ENCODE peak calls at places on chromosomes 4 and X, in six cellular contexts. P is H9, B is mesenchymal stem cell, S is neuronal stem cell, T is mesendoderm, Z is H1. L is an unnamed sample.

GRCh38 chr4:165368567-165368966 is 10.2 kb upstream of the CPE start:
- DNase-seq in T (no peak), B (no peak), Z (no peak), P (no peak), S (no peak), L (no peak)

GRCh38 chr4:135240796-135241195 is 1039.2 kb upstream of the PABPC4L start:
- DNase-seq in B (no peak), Z (no peak), P (no peak), T (peak), S (no peak), L (peak)

GRCh38 chr4:94451669-94452475 is at the start of gene PDLIM5:
- DNase-seq in B (peak), Z (peak), P (peak), S (peak), T (peak), L (peak)

GRCh38 chr4:80361329-80361900 is 25.9 kb downstream of the CFAP299 start:
- DNase-seq in T (peak), B (peak), S (no peak), Z (no peak), P (no peak), L (peak)

GRCh38 chrX:103685396-103685795 is 1.1 kb downstream of the MORF4L2 start:
- DNase-seq in P (no peak), B (peak), T (no peak), Z (no peak), S (no peak), L (no peak)

GRCh38 chr4:47061435-47061834 is 30.1 kb downstream of the GABRB1 start:
- DNase-seq in B (peak), P (no peak), S (no peak), Z (no peak), T (no peak), L (peak)

GRCh38 chr4:125796138-125796537 is 481.4 kb downstream of the FAT4 start:
- DNase-seq in Z (no peak), S (no peak), T (no peak), B (no peak), P (no peak), L (no peak)

GRCh38 chr4:118141240-118141639 is 107.0 kb downstream of the NDST3 start:
- DNase-seq in P (no peak), Z (no peak), S (no peak), T (peak), B (no peak), L (no peak)

GRCh38 chr4:18039113-18039512 is 17.6 kb upstream of the LCORL start:
- DNase-seq in T (no peak), P (no peak), B (no peak), Z (no peak), S (no peak), L (peak)

GRCh38 chr4:138078751-138079150 is 163.4 kb downstream of the SLC7A11 start:
- DNase-seq in P (no peak), Z (no peak), S (no peak), B (no peak), T (no peak), L (no peak)

GRCh38 chr4:153143527-153144348 is 60.5 kb upstream of the TRIM2 start:
- DNase-seq in Z (no peak), B (peak), P (no peak), T (peak), S (no peak), L (peak)

GRCh38 chrX:154378059-154378798 is 866 bp upstream of the EMD start:
- DNase-seq in P (peak), B (no peak), T (no peak), S (no peak), Z (no peak), L (peak)

GRCh38 chr4:32172761-32173160 is 1452.6 kb downstream of the PCDH7 start:
- DNase-seq in Z (no peak), B (no peak), T (no peak), S (no peak), P (no peak), L (peak)

GRCh38 chrX:29617276-29617675 is 598.1 kb upstream of the MAGEB2 start:
- DNase-seq in Z (no peak), S (no peak), T (no peak), B (peak), P (no peak), L (peak)

GRCh38 chr4:176540814-176541213 is 221.0 kb downstream of the SPCS3 start:
- DNase-seq in B (no peak), S (no peak), Z (no peak), T (no peak), P (no peak), L (no peak)

GRCh38 chr4:165493359-165493758 is 114.6 kb downstream of the CPE start:
- DNase-seq in S (peak), P (peak), T (peak), B (peak), Z (peak), L (peak)

GRCh38 chr4:167428172-167428571 is 193.9 kb upstream of the SPOCK3 start:
- DNase-seq in Z (no peak), T (no peak), B (no peak), P (no peak), S (no peak), L (no peak)

GRCh38 chr4:14716622-14717021 is 285.7 kb upstream of the CPEB2 start:
- DNase-seq in P (no peak), S (no peak), B (no peak), T (no peak), Z (no peak), L (no peak)

GRCh38 chr4:122555216-122555615 is 65.7 kb downstream of the IL21 start:
- DNase-seq in P (no peak), S (no peak), Z (no peak), B (no peak), T (no peak), L (no peak)

GRCh38 chr4:67699603-67700002 is 1.4 kb downstream of the UBA6 start:
- DNase-seq in T (no peak), B (no peak), S (no peak), Z (no peak), P (no peak), L (no peak)

GRCh38 chr4:67700874-67701850 is at the start of gene UBA6:
- DNase-seq in S (peak), Z (peak), B (peak), P (peak), T (peak), L (peak)

GRCh38 chr4:67696061-67696460 is 4.9 kb downstream of the UBA6 start:
- DNase-seq in T (no peak), B (no peak), Z (no peak), S (no peak), P (no peak), L (no peak)

GRCh38 chr4:67700119-67700873 is 659 bp downstream of the UBA6 start:
- DNase-seq in S (no peak), B (peak), P (no peak), Z (no peak), T (no peak), L (peak)

DNA sequence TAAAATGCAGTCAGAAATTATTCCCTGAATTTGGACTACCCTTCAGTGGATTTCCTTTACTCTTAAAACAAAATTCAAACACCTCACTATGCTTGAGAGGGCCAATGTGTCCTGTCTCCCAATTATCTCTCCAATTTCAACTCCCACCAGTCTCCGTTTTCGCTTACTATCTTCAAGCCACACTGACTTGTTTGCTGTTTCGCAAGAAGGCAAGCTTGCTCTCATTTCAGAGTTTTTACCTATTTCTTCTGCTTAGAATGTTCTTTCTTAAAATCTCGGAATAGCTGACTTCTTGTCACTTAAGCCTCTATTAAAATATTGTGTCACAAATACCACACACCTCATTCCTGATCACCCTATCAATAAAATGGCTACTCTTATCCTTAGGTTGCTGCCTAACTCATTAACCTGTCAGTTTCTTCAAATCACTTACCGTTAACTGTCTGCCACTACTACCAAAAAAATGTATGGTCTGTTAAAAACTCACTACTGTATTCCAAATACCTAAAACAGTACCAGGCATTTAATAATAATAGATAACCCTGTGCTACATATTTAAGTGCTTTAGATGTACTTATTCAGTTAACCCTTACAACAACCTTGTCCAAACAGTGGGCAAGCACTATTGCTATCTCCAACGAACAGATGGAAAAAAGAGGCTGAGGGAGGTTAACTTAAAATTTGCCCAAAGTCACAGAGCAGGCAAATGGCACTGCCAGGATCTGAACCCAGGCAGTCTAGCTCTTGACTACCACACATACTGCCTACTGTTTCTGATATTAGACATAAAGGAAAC is 2.9 kb downstream of the UBA6 start:
- DNase-seq in Z (no peak), P (no peak), B (no peak), S (no peak), T (no peak), L (no peak)
- H3K4ac ChIP-seq in Z (no peak), P (no peak), B (no peak), S (no peak), T (no peak), L (no peak)

GRCh38 chr4:1855334-1856070 is 454 bp downstream of the LETM1 start:
- DNase-seq in P (no peak), Z (peak), S (no peak), T (no peak), B (no peak), L (no peak)
- H3K4ac ChIP-seq in P (no peak), Z (no peak), S (no peak), T (peak), B (peak), L (peak)

GRCh38 chr4:147778942-147779341 is 47.1 kb downstream of the ARHGAP10 start:
- DNase-seq in P (no peak), T (no peak), B (no peak), S (no peak), Z (no peak), L (no peak)
- H3K4ac ChIP-seq in P (no peak), T (no peak), B (peak), S (no peak), Z (no peak), L (no peak)

GRCh38 chrX:10047133-10047532 is 80.0 kb downstream of the CLDN34 start:
- DNase-seq in Z (no peak), P (no peak), T (no peak), S (no peak), B (no peak), L (no peak)
- H3K4ac ChIP-seq in Z (no peak), P (no peak), T (no peak), S (no peak), B (no peak), L (no peak)

GRCh38 chr4:26351685-26352084 is 30.9 kb downstream of the RBPJ start:
- DNase-seq in B (no peak), T (no peak), S (no peak), P (no peak), Z (no peak), L (no peak)

GRCh38 chr4:26360273-26360672 is 39.5 kb downstream of the RBPJ start:
- DNase-seq in B (no peak), T (no peak), P (no peak), Z (no peak), S (no peak), L (no peak)

GRCh38 chr4:26354491-26354890 is 33.7 kb downstream of the RBPJ start:
- DNase-seq in P (no peak), S (no peak), T (no peak), B (no peak), Z (no peak), L (no peak)

GRCh38 chr4:26356067-26356466 is 35.3 kb downstream of the RBPJ start:
- DNase-seq in B (peak), P (no peak), S (no peak), Z (no peak), T (peak), L (peak)

GRCh38 chr4:26355392-26356052 is 34.7 kb downstream of the RBPJ start:
- DNase-seq in P (no peak), S (no peak), B (no peak), Z (no peak), T (no peak), L (no peak)
- H3K4ac ChIP-seq in P (no peak), S (no peak), B (no peak), Z (no peak), T (no peak), L (no peak)

GRCh38 chr4:64407000-64407399 is 2.2 kb downstream of the TECRL start:
- DNase-seq in Z (no peak), S (no peak), T (no peak), B (no peak), P (no peak), L (no peak)
- H3K4ac ChIP-seq in Z (no peak), S (no peak), T (no peak), B (no peak), P (no peak), L (no peak)

DNA sequence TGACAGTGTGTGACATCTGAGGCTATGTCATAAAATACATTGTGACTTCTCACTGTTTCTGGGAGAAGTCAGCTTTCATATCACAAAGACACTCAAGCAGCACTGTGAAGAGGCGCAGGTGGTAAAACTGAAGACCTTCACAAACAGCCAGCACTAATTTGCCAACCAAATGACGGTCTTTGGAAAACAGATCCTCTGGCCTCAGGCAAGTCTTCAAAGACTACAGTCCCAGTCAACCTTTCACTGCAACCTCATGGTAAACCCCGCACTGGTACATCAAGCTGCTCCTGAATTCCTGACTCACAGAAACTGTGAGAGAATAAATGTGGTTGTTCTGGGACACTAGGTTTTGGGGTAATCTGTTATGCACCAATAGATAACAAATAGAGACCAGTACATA is 17.6 kb upstream of the ADH4 start:
- DNase-seq in S (no peak), T (no peak), B (no peak), Z (no peak), P (no peak), L (no peak)
- H3K4ac ChIP-seq in S (no peak), T (no peak), B (no peak), Z (no peak), P (no peak), L (no peak)

GRCh38 chrX:130057209-130057608 is 53.1 kb downstream of the ELF4 start:
- DNase-seq in B (peak), S (no peak), Z (peak), P (no peak), T (peak), L (no peak)
- H3K4ac ChIP-seq in B (no peak), S (no peak), Z (no peak), P (no peak), T (no peak), L (no peak)

GRCh38 chr4:84594724-84595123 is 11.8 kb downstream of the CDS1 start:
- DNase-seq in B (no peak), P (no peak), Z (no peak), S (no peak), T (no peak), L (no peak)
- H3K4ac ChIP-seq in B (no peak), P (no peak), Z (no peak), S (no peak), T (no peak), L (no peak)

L was measured in IMR-90.